ENCODE peak calls at places on chromosomes 1 and 21, in ten cellular contexts. X is Panc1; I is keratinocyte; M is HCT116; J is tibial artery; K is endothelial cell of umbilical vein; Q is upper lobe of right lung; E is CD8-positive, alpha-beta T cell; H is RWPE1; V is breast epithelium. O is an unnamed sample.
A peak's percentile ranks its signal among the peaks of the same experiment; 100 is the strongest.

GRCh38 chr21:27448960-27449359 is 482.1 kb upstream of the ADAMTS5 start:
- DNase-seq in X (no peak), I (no peak), M (no peak), J (no peak), K (peak; percentile 95), Q (no peak), E (no peak), H (no peak), V (no peak), O (no peak)

GRCh38 chr1:219945795-219946194 is 17.4 kb upstream of the SLC30A10 start:
- DNase-seq in X (no peak), I (no peak), M (no peak), J (no peak), K (no peak), Q (no peak), E (no peak), H (no peak), V (no peak), O (no peak)

GRCh38 chr1:14959295-14959694 is 194.3 kb upstream of the TMEM51 start:
- DNase-seq in X (no peak), I (no peak), M (no peak), J (no peak), K (no peak), Q (no peak), E (no peak), H (no peak), V (no peak), O (no peak)

GRCh38 chr1:175208773-175209492 is 16.4 kb upstream of the KIAA0040 start:
- DNase-seq in X (no peak), I (no peak), M (no peak), J (no peak), K (no peak), Q (no peak), E (peak; percentile 42), H (no peak), V (no peak), O (no peak)

GRCh38 chr1:19452221-19452663 is 33.1 kb downstream of the CAPZB start:
- DNase-seq in X (no peak), I (no peak), M (no peak), J (peak; percentile 94), K (no peak), Q (no peak), E (no peak), H (no peak), V (no peak), O (no peak)

GRCh38 chr21:35587841-35588390 is 472.4 kb downstream of the SETD4 start:
- DNase-seq in X (no peak), I (no peak), M (no peak), J (no peak), K (no peak), Q (no peak), E (no peak), H (no peak), V (no peak), O (no peak)

GRCh38 chr1:216250861-216251260 is 172.4 kb downstream of the USH2A start:
- DNase-seq in X (no peak), I (no peak), M (no peak), J (no peak), K (no peak), Q (no peak), E (no peak), H (no peak), V (no peak), O (no peak)

GRCh38 chr1:33468559-33468958 is 3.9 kb upstream of the ZSCAN20 start:
- DNase-seq in X (no peak), I (no peak), M (no peak), J (no peak), K (no peak), Q (no peak), E (no peak), H (no peak), V (no peak), O (no peak)

GRCh38 chr1:110250749-110251148 is 40.6 kb downstream of the KCNC4 start:
- DNase-seq in X (no peak), I (no peak), M (no peak), J (peak; percentile 37), K (no peak), Q (no peak), E (no peak), H (no peak), V (no peak), O (no peak)

GRCh38 chr1:183577897-183578470 is 12.3 kb downstream of the NCF2 start:
- DNase-seq in X (no peak), I (no peak), M (no peak), J (no peak), K (no peak), Q (no peak), E (no peak), H (no peak), V (no peak), O (no peak)

GRCh38 chr1:50929376-50929958 is 30.6 kb downstream of the FAF1 start:
- DNase-seq in X (peak; percentile 10), I (peak; percentile 4), M (peak; percentile 16), J (no peak), K (peak; percentile 52), Q (no peak), E (no peak), H (peak; percentile 19), V (no peak), O (no peak)

GRCh38 chr1:32142446-32143301 is 34.8 kb downstream of the KPNA6 start:
- DNase-seq in X (peak; percentile 28), I (no peak), M (no peak), J (no peak), K (no peak), Q (no peak), E (no peak), H (peak; percentile 36), V (peak; percentile 64), O (no peak)

GRCh38 chr1:9826087-9826486 is 2.3 kb upstream of the CLSTN1 start:
- DNase-seq in X (no peak), I (no peak), M (no peak), J (no peak), K (no peak), Q (no peak), E (no peak), H (no peak), V (no peak), O (no peak)

DNA sequence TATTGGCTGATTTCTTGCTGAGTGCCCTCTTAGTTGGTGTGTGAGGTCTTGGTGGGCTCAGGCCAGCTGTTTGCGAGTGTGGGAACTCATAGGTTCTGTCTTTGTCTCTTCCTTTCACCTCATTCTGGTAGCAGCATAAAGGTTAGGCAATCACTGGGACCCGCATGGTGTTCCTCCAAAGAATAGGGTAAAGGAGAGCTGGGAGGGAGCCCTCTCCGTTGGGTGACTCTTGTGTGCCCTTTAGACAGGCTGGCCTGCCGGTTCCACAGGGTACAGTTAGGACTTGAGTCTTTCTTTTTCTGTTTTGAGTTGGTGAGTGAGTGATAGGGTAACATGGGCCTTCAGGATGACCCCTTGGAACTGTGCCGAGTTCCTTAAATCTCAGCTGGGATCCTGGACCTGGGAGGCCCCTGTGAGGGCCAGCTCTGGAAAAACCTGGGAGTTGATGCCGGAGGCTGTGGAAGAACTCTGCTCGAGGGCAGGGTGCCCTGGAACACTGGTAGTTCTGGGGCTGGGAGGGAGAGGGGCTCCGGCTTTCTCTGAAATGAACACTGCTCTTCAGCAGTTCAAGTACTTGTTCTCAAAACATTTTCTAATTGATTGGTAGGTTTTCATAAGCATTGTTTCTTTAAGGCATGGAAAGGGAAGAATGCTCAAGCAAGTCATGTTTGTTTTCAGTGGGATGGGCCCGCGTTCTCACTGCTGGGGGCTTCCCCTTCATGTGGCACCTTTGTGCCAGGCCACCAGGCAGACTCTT is 2.1 kb upstream of the THAP3 start:
- DNase-seq in X (no peak), I (no peak), M (no peak), J (no peak), K (no peak), Q (no peak), E (no peak), H (no peak), V (no peak), O (no peak)
- H3K27ac ChIP-seq in X (peak overlapping the region; percentile 79), I (no peak overlapping the region), M (no peak overlapping the region), J (no peak overlapping the region), K (no peak overlapping the region), Q (no peak overlapping the region), E (no peak overlapping the region), H (peak overlapping the region; percentile 47), V (peak overlapping the region; percentile 92), O (peak overlapping the region; percentile 15)

DNA sequence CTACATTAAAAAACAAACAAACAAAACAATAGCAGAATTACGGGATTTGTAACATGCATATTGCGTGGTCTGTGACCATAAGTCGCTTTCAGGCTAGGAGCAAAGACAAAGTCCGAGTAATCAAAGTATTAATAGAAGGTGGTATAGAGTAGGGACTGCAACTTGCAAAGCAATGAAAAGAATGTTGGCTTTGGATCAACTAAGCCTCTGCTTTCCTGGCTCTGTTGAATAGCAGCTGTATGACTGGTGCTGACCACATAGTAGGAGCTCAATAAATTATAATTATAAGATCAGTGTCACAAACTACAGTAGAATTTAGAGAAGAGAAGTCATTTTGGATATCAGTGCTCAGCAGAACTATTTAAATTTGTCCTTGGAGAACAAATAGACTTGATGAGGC is 586.4 kb downstream of the DPYD start:
- DNase-seq in X (no peak), I (no peak), M (no peak), J (no peak), K (peak; percentile 13), Q (no peak), E (no peak), H (no peak), V (no peak), O (no peak)
- H3K27ac ChIP-seq in X (no peak overlapping the region), I (no peak overlapping the region), M (no peak overlapping the region), J (no peak overlapping the region), K (no peak overlapping the region), Q (no peak overlapping the region), E (no peak overlapping the region), H (no peak overlapping the region), V (no peak overlapping the region), O (no peak overlapping the region)

GRCh38 chr21:33246506-33246905 is 16.8 kb downstream of the IFNAR2 start:
- DNase-seq in X (no peak), I (no peak), M (no peak), J (no peak), K (no peak), Q (no peak), E (no peak), H (no peak), V (no peak), O (no peak)
- H3K27ac ChIP-seq in X (no peak overlapping the region), I (no peak overlapping the region), M (no peak overlapping the region), J (no peak overlapping the region), K (no peak overlapping the region), Q (no peak overlapping the region), E (no peak overlapping the region), H (no peak overlapping the region), V (no peak overlapping the region), O (no peak overlapping the region)

GRCh38 chr1:170630977-170631376 is 33.0 kb upstream of the PRRX1 start:
- DNase-seq in X (no peak), I (no peak), M (no peak), J (no peak), K (no peak), Q (no peak), E (no peak), H (no peak), V (no peak), O (no peak)

GRCh38 chr1:170634819-170635410 is 29.0 kb upstream of the PRRX1 start:
- DNase-seq in X (no peak), I (no peak), M (no peak), J (no peak), K (peak; percentile 60), Q (no peak), E (no peak), H (no peak), V (no peak), O (no peak)

DNA sequence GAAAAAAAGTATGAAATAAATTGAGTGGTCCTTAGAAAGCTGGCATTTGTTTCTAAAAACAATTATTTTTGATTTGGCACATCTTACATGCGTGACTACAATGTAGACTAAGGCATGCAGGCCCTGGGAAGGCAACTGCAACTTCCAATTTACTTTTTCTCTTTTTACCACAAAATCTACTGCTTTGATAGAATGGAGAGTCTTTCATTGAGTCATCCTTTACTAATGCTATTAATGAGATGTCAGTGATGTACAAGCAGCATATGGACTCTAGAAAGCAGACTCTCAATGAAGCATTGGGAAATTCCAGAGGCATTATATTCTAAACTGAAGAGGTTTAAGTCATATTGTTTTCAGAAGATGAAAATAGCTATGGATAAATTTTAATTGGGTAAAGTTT is 29.6 kb upstream of the PRRX1 start:
- DNase-seq in X (no peak), I (no peak), M (no peak), J (no peak), K (no peak), Q (no peak), E (no peak), H (no peak), V (no peak), O (no peak)
- H3K27ac ChIP-seq in X (no peak overlapping the region), I (no peak overlapping the region), M (no peak overlapping the region), J (no peak overlapping the region), K (peak overlapping the region; percentile 18), Q (no peak overlapping the region), E (no peak overlapping the region), H (no peak overlapping the region), V (no peak overlapping the region), O (no peak overlapping the region)